ENCODE peak calls at places on chromosomes 3 and 15, in four cellular contexts. One of them, this sample, is unnamed.

GRCh38 chr3:149280950-149281349 is 52.5 kb downstream of the TM4SF18 start:
- DNase-seq in heart right ventricle: no peak
- DNase-seq in lower lobe of right lung: no peak
- DNase-seq in RWPE2: no peak
- DNase-seq in this sample: no peak

GRCh38 chr3:64008952-64009351 is 14.3 kb downstream of the PSMD6 start:
- DNase-seq in heart right ventricle: no peak
- DNase-seq in lower lobe of right lung: no peak
- DNase-seq in RWPE2: no peak
- DNase-seq in this sample: no peak

GRCh38 chr3:52281980-52282801 is 3.7 kb upstream of the WDR82 start:
- DNase-seq in heart right ventricle: no peak
- DNase-seq in lower lobe of right lung: no peak
- DNase-seq in RWPE2: no peak
- DNase-seq in this sample: no peak

GRCh38 chr3:48130321-48130881 is 57.8 kb downstream of the CDC25A start:
- DNase-seq in heart right ventricle: peak; percentile 81
- DNase-seq in lower lobe of right lung: peak; percentile 67
- DNase-seq in RWPE2: no peak
- DNase-seq in this sample: peak; percentile 70

GRCh38 chr15:77029166-77030041 is 34.5 kb downstream of the PSTPIP1 start:
- DNase-seq in heart right ventricle: no peak
- DNase-seq in lower lobe of right lung: peak; percentile 34
- DNase-seq in RWPE2: peak; percentile 72
- DNase-seq in this sample: peak; percentile 70

GRCh38 chr3:51677358-51677757 is 6.3 kb downstream of the TEX264 start:
- DNase-seq in heart right ventricle: no peak
- DNase-seq in lower lobe of right lung: no peak
- DNase-seq in RWPE2: no peak
- DNase-seq in this sample: no peak

GRCh38 chr3:127593187-127593586 is 2.7 kb upstream of the TPRA1 start:
- DNase-seq in heart right ventricle: no peak
- DNase-seq in lower lobe of right lung: no peak
- DNase-seq in RWPE2: no peak
- DNase-seq in this sample: no peak

GRCh38 chr3:136642714-136643113 is 109.5 kb downstream of the STAG1 start:
- DNase-seq in heart right ventricle: no peak
- DNase-seq in lower lobe of right lung: no peak
- DNase-seq in RWPE2: no peak
- DNase-seq in this sample: no peak

GRCh38 chr3:107660316-107660976 is 137.7 kb downstream of the BBX start:
- DNase-seq in heart right ventricle: no peak
- DNase-seq in lower lobe of right lung: no peak
- DNase-seq in RWPE2: no peak
- DNase-seq in this sample: no peak

GRCh38 chr15:89231832-89232231 is 10.5 kb upstream of the RLBP1 start:
- DNase-seq in heart right ventricle: no peak
- DNase-seq in lower lobe of right lung: no peak
- DNase-seq in RWPE2: no peak
- DNase-seq in this sample: no peak

GRCh38 chr3:58657571-58658141 is 8.9 kb downstream of the FAM3D start:
- DNase-seq in heart right ventricle: no peak
- DNase-seq in lower lobe of right lung: no peak
- DNase-seq in RWPE2: no peak
- DNase-seq in this sample: peak; percentile 56

GRCh38 chr3:43023066-43023465 is 44.0 kb downstream of the GASK1A start:
- DNase-seq in heart right ventricle: no peak
- DNase-seq in lower lobe of right lung: no peak
- DNase-seq in RWPE2: no peak
- DNase-seq in this sample: no peak

GRCh38 chr3:65177879-65178484 is 490.2 kb upstream of the ADAMTS9 start:
- DNase-seq in heart right ventricle: no peak
- DNase-seq in lower lobe of right lung: no peak
- DNase-seq in RWPE2: no peak
- DNase-seq in this sample: no peak

GRCh38 chr3:135007622-135008021 is 212.6 kb downstream of the EPHB1 start:
- DNase-seq in heart right ventricle: no peak
- DNase-seq in lower lobe of right lung: no peak
- DNase-seq in RWPE2: no peak
- DNase-seq in this sample: no peak

GRCh38 chr3:170572665-170573253 is 13.1 kb downstream of the SLC7A14 start:
- DNase-seq in heart right ventricle: no peak
- DNase-seq in lower lobe of right lung: no peak
- DNase-seq in RWPE2: no peak
- DNase-seq in this sample: no peak

GRCh38 chr3:17258823-17259436 is 374.2 kb downstream of the PLCL2 start:
- DNase-seq in heart right ventricle: no peak
- DNase-seq in lower lobe of right lung: no peak
- DNase-seq in RWPE2: no peak
- DNase-seq in this sample: no peak

GRCh38 chr15:89857673-89858072 is 36.1 kb downstream of the AP3S2 start:
- DNase-seq in heart right ventricle: no peak
- DNase-seq in lower lobe of right lung: no peak
- DNase-seq in RWPE2: no peak
- DNase-seq in this sample: no peak

GRCh38 chr15:50890751-50891150 is 17.7 kb upstream of the AP4E1 start:
- DNase-seq in heart right ventricle: no peak
- DNase-seq in lower lobe of right lung: no peak
- DNase-seq in RWPE2: no peak
- DNase-seq in this sample: no peak

GRCh38 chr3:122961146-122961545 is 66.4 kb downstream of the SEMA5B start:
- DNase-seq in heart right ventricle: no peak
- DNase-seq in lower lobe of right lung: no peak
- DNase-seq in RWPE2: no peak
- DNase-seq in this sample: no peak

GRCh38 chr15:25730918-25731317 is 132.2 kb downstream of the ATP10A start:
- DNase-seq in heart right ventricle: no peak
- DNase-seq in lower lobe of right lung: no peak
- DNase-seq in RWPE2: no peak
- DNase-seq in this sample: no peak

GRCh38 chr3:13107661-13108060 is 34.4 kb upstream of the IQSEC1 start:
- DNase-seq in heart right ventricle: no peak
- DNase-seq in lower lobe of right lung: peak; percentile 42
- DNase-seq in RWPE2: peak; percentile 45
- DNase-seq in this sample: peak; percentile 34

GRCh38 chr15:26879770-26880169 is 12.9 kb downstream of the GABRA5 start:
- DNase-seq in heart right ventricle: no peak
- DNase-seq in lower lobe of right lung: no peak
- DNase-seq in RWPE2: no peak
- DNase-seq in this sample: no peak

GRCh38 chr3:172536505-172536904 is 13.3 kb upstream of the TNFSF10 start:
- DNase-seq in heart right ventricle: no peak
- DNase-seq in lower lobe of right lung: no peak
- DNase-seq in RWPE2: no peak
- DNase-seq in this sample: no peak

GRCh38 chr15:91944334-91944733 is 90.8 kb downstream of the SLCO3A1 start:
- DNase-seq in heart right ventricle: no peak
- DNase-seq in lower lobe of right lung: no peak
- DNase-seq in RWPE2: no peak
- DNase-seq in this sample: no peak

GRCh38 chr3:150393745-150394144 is 14.4 kb upstream of the TSC22D2 start:
- DNase-seq in heart right ventricle: no peak
- DNase-seq in lower lobe of right lung: no peak
- DNase-seq in RWPE2: no peak
- DNase-seq in this sample: no peak

GRCh38 chr3:39141211-39141995 is 12.0 kb downstream of the CSRNP1 start:
- DNase-seq in heart right ventricle: peak; percentile 67
- DNase-seq in lower lobe of right lung: peak; percentile 90
- DNase-seq in RWPE2: peak; percentile 93
- DNase-seq in this sample: peak; percentile 94

GRCh38 chr3:114147281-114147680 is 31.6 kb downstream of the DRD3 start:
- DNase-seq in heart right ventricle: no peak
- DNase-seq in lower lobe of right lung: no peak
- DNase-seq in RWPE2: no peak
- DNase-seq in this sample: no peak
- TF ChIP-seq CTCF in heart right ventricle: no peak
- TF ChIP-seq CTCF in lower lobe of right lung: no peak
- TF ChIP-seq CTCF in RWPE2: no peak
- TF ChIP-seq CTCF in this sample: no peak

DNA sequence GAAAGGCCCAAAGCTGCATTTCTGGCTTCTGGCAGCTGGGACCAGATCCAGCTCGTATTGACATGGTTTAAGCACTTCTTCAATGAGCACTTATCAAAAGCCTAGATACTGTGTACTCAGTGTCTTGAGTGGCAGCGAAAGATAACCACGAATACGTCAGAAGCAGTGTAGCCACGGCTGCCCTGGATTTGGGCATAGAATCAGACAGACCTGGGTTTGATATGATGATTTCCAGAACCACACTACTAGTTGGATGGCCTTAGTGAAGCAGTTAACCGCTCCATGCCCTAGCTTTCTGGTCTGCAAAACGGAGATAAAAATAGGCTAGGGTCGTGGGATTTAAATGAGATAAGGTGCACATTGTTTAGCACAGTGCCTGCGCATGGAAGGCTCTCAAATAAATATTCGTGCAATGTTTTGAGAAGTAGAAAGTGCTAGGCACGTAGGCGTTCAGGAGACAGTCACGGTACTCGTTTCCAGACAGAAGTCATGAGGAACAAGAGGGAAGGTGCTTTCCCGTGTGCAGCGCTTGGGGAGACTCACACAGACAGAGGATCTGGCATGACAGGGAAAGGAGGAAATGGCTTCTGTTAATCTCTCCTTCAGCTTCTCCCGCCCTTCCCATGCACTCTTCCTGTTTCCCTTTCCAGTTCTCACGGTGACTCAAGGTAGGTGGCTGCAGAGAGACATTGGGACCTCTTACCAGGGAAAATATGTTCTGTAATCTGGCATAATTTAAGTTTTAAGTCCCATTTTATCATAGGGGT is 70.3 kb downstream of the CCNL1 start:
- DNase-seq in heart right ventricle: peak; percentile 27
- DNase-seq in lower lobe of right lung: peak; percentile 52
- DNase-seq in RWPE2: no peak
- DNase-seq in this sample: peak; percentile 60
- H3K4me1 ChIP-seq in heart right ventricle: peaks cover 19% of the 10 kb centered on the region
- H3K4me1 ChIP-seq in lower lobe of right lung: peaks cover 46% of the 10 kb centered on the region
- H3K4me1 ChIP-seq in RWPE2: peaks cover 21% of the 10 kb centered on the region
- H3K4me1 ChIP-seq in this sample: peaks cover 34% of the 10 kb centered on the region

GRCh38 chr15:75347222-75348033 is 589 bp downstream of the NEIL1 start:
- DNase-seq in heart right ventricle: peak; percentile 75
- DNase-seq in lower lobe of right lung: peak; percentile 79
- DNase-seq in RWPE2: no peak
- DNase-seq in this sample: peak; percentile 83

GRCh38 chr15:75346796-75347221 is at the start of gene NEIL1:
- DNase-seq in heart right ventricle: no peak
- DNase-seq in lower lobe of right lung: no peak
- DNase-seq in RWPE2: no peak
- DNase-seq in this sample: peak; percentile 67

GRCh38 chr15:75349851-75350588 is 3.2 kb downstream of the NEIL1 start:
- DNase-seq in heart right ventricle: no peak
- DNase-seq in lower lobe of right lung: peak; percentile 64
- DNase-seq in RWPE2: no peak
- DNase-seq in this sample: peak; percentile 85

GRCh38 chr15:75348034-75348562 is 1.3 kb downstream of the NEIL1 start:
- DNase-seq in heart right ventricle: no peak
- DNase-seq in lower lobe of right lung: peak; percentile 51
- DNase-seq in RWPE2: no peak
- DNase-seq in this sample: peak; percentile 48

DNA sequence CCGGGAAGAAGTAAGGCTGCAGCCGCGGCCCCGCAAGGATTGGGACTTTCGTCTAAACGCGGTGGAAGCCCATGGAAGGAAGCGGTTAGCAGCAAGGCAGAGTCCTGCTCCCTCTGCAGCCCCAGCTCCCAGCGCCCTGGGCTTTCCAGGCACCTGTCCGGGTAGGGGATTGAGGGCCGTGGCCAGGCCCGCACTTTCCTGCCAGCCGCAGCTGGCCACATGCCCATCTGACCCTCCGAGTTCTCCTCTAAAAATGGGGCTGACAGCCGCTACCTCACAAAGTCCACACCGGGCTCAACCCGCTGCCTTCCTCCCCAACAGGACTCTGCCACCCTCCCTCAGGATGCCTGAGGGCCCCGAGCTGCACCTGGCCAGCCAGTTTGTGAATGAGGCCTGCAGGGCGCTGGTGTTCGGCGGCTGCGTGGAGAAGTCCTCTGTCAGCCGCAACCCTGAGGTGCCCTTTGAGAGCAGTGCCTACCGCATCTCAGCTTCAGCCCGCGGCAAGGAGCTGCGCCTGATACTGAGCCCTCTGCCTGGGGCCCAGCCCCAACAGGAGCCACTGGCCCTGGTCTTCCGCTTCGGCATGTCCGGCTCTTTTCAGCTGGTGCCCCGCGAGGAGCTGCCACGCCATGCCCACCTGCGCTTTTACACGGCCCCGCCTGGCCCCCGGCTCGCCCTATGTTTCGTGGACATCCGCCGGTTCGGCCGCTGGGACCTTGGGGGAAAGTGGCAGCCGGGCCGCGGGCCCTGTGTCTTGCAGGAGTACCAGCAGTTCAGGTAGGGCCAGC is 1.9 kb downstream of the NEIL1 start:
- DNase-seq in heart right ventricle: no peak
- DNase-seq in lower lobe of right lung: peak; percentile 50
- DNase-seq in RWPE2: no peak
- DNase-seq in this sample: peak; percentile 55
- H3K4me3 ChIP-seq in heart right ventricle: peak overlapping the region; percentile 92
- H3K4me3 ChIP-seq in lower lobe of right lung: peak overlapping the region; percentile 90
- H3K4me3 ChIP-seq in RWPE2: peak overlapping the region; percentile 75
- H3K4me3 ChIP-seq in this sample: peak overlapping the region; percentile 80

GRCh38 chr15:35753486-35753885 is 207.5 kb upstream of the DPH6 start:
- DNase-seq in heart right ventricle: no peak
- DNase-seq in lower lobe of right lung: no peak
- DNase-seq in RWPE2: no peak
- DNase-seq in this sample: no peak

GRCh38 chr15:35748105-35748504 is 202.1 kb upstream of the DPH6 start:
- DNase-seq in heart right ventricle: no peak
- DNase-seq in lower lobe of right lung: no peak
- DNase-seq in RWPE2: no peak
- DNase-seq in this sample: no peak

GRCh38 chr15:35752134-35752466 is 206.1 kb upstream of the DPH6 start:
- DNase-seq in heart right ventricle: no peak
- DNase-seq in lower lobe of right lung: no peak
- DNase-seq in RWPE2: no peak
- DNase-seq in this sample: no peak

GRCh38 chr15:35750051-35750450 is 204.1 kb upstream of the DPH6 start:
- DNase-seq in heart right ventricle: no peak
- DNase-seq in lower lobe of right lung: no peak
- DNase-seq in RWPE2: no peak
- DNase-seq in this sample: no peak

DNA sequence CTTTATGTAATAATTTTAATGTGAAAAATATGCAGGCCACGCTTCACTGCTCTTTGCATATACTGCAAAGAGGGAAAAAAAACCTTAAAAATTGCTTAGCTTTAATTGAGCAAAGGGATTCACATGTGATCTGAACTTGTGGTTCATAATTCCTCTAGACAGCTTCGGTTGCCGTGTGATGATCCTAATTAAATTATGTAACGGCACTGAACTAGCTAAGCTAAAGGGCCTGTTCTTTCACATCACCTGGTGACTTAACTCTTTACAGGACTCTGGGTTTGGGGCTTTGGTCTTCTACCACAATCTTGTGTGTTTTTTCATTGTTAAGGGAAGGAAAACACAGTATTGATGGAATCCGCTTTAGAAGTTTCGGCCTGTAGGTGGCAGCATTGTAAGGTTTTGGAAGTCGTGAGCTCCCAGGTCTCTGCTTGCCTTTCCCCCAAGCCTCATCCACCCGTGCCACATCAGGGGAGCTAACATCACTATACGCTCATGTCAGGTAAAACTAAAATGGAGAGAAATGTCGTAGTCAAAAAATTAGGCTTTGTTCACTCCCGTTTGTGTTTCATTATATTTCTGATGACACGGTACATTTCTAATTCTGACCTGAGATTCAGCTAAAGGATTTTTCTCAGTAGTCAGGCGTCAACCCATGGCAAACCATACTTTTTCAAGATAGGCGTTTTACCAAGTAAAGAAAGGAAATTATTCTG is 205.6 kb upstream of the DPH6 start:
- DNase-seq in heart right ventricle: peak; percentile 25
- DNase-seq in lower lobe of right lung: no peak
- DNase-seq in RWPE2: peak; percentile 73
- DNase-seq in this sample: no peak
- TF ChIP-seq CTCF in heart right ventricle: peak; percentile 75
- TF ChIP-seq CTCF in lower lobe of right lung: peak; percentile 68
- TF ChIP-seq CTCF in RWPE2: peak; percentile 97
- TF ChIP-seq CTCF in this sample: peak; percentile 43